ENCODE peak calls at places on chromosomes 11 and 22, in eight cellular contexts. One of them, this sample, is unnamed.

GRCh38 chr11:16361108-16361869 is 4.9 kb upstream of the SOX6 start:
- DNase-seq in SK-N-DZ: no peak
- DNase-seq in NCI-H1694: no peak
- DNase-seq in AG09319: no peak
- DNase-seq in activated T-cell treated with anti-CD3 and anti-CD28 coated beads, Interleukin-2, amount 50 U/mL, for 48 hours: no peak
- DNase-seq in nucleus accumbens: no peak
- DNase-seq in HS-5: no peak
- DNase-seq in activated T-helper 1 cell treated with anti-CD3 and anti-CD28 coated beads, Interleukin-2, amount 50 U/mL, for 16 hours: no peak
- DNase-seq in this sample: no peak

GRCh38 chr22:24331468-24332440 is 61.1 kb downstream of the SPECC1L start:
- DNase-seq in activated T-cell treated with anti-CD3 and anti-CD28 coated beads, Interleukin-2, amount 50 U/mL, for 48 hours: no peak
- DNase-seq in HS-5: no peak
- DNase-seq in activated T-helper 1 cell treated with anti-CD3 and anti-CD28 coated beads, Interleukin-2, amount 50 U/mL, for 16 hours: no peak
- DNase-seq in nucleus accumbens: no peak
- DNase-seq in SK-N-DZ: no peak
- DNase-seq in AG09319: no peak
- DNase-seq in NCI-H1694: no peak
- DNase-seq in this sample: no peak

GRCh38 chr11:123493393-123494063 is 63.5 kb downstream of the GRAMD1B start:
- DNase-seq in HS-5: no peak
- DNase-seq in activated T-helper 1 cell treated with anti-CD3 and anti-CD28 coated beads, Interleukin-2, amount 50 U/mL, for 16 hours: no peak
- DNase-seq in activated T-cell treated with anti-CD3 and anti-CD28 coated beads, Interleukin-2, amount 50 U/mL, for 48 hours: no peak
- DNase-seq in nucleus accumbens: no peak
- DNase-seq in NCI-H1694: no peak
- DNase-seq in SK-N-DZ: no peak
- DNase-seq in AG09319: no peak
- DNase-seq in this sample: no peak

GRCh38 chr11:62902932-62903331 is 18.2 kb downstream of the CHRM1 start:
- DNase-seq in SK-N-DZ: no peak
- DNase-seq in HS-5: no peak
- DNase-seq in activated T-cell treated with anti-CD3 and anti-CD28 coated beads, Interleukin-2, amount 50 U/mL, for 48 hours: no peak
- DNase-seq in nucleus accumbens: no peak
- DNase-seq in NCI-H1694: no peak
- DNase-seq in AG09319: no peak
- DNase-seq in activated T-helper 1 cell treated with anti-CD3 and anti-CD28 coated beads, Interleukin-2, amount 50 U/mL, for 16 hours: no peak
- DNase-seq in this sample: no peak

GRCh38 chr11:44950036-44950624 is 553 bp downstream of the TP53I11 start:
- DNase-seq in HS-5: no peak
- DNase-seq in NCI-H1694: no peak
- DNase-seq in SK-N-DZ: no peak
- DNase-seq in activated T-helper 1 cell treated with anti-CD3 and anti-CD28 coated beads, Interleukin-2, amount 50 U/mL, for 16 hours: no peak
- DNase-seq in activated T-cell treated with anti-CD3 and anti-CD28 coated beads, Interleukin-2, amount 50 U/mL, for 48 hours: peak
- DNase-seq in AG09319: no peak
- DNase-seq in nucleus accumbens: no peak
- DNase-seq in this sample: peak

GRCh38 chr22:45534339-45535192 is 31.9 kb downstream of the FBLN1 start:
- DNase-seq in activated T-helper 1 cell treated with anti-CD3 and anti-CD28 coated beads, Interleukin-2, amount 50 U/mL, for 16 hours: no peak
- DNase-seq in HS-5: no peak
- DNase-seq in SK-N-DZ: no peak
- DNase-seq in nucleus accumbens: no peak
- DNase-seq in AG09319: no peak
- DNase-seq in NCI-H1694: peak
- DNase-seq in activated T-cell treated with anti-CD3 and anti-CD28 coated beads, Interleukin-2, amount 50 U/mL, for 48 hours: no peak
- DNase-seq in this sample: no peak

GRCh38 chr11:134864233-134864967 is 452.4 kb upstream of the B3GAT1 start:
- DNase-seq in AG09319: no peak
- DNase-seq in nucleus accumbens: no peak
- DNase-seq in SK-N-DZ: no peak
- DNase-seq in HS-5: no peak
- DNase-seq in NCI-H1694: no peak
- DNase-seq in activated T-cell treated with anti-CD3 and anti-CD28 coated beads, Interleukin-2, amount 50 U/mL, for 48 hours: no peak
- DNase-seq in activated T-helper 1 cell treated with anti-CD3 and anti-CD28 coated beads, Interleukin-2, amount 50 U/mL, for 16 hours: no peak
- DNase-seq in this sample: no peak

GRCh38 chr11:393219-394033 is 583 bp upstream of the PKP3 start:
- DNase-seq in nucleus accumbens: no peak
- DNase-seq in NCI-H1694: no peak
- DNase-seq in SK-N-DZ: no peak
- DNase-seq in HS-5: peak
- DNase-seq in activated T-cell treated with anti-CD3 and anti-CD28 coated beads, Interleukin-2, amount 50 U/mL, for 48 hours: no peak
- DNase-seq in AG09319: peak
- DNase-seq in activated T-helper 1 cell treated with anti-CD3 and anti-CD28 coated beads, Interleukin-2, amount 50 U/mL, for 16 hours: no peak
- DNase-seq in this sample: no peak

GRCh38 chr11:109972181-109972715 is 120.9 kb upstream of the ZC3H12C start:
- DNase-seq in HS-5: no peak
- DNase-seq in activated T-cell treated with anti-CD3 and anti-CD28 coated beads, Interleukin-2, amount 50 U/mL, for 48 hours: no peak
- DNase-seq in nucleus accumbens: no peak
- DNase-seq in activated T-helper 1 cell treated with anti-CD3 and anti-CD28 coated beads, Interleukin-2, amount 50 U/mL, for 16 hours: no peak
- DNase-seq in NCI-H1694: no peak
- DNase-seq in SK-N-DZ: no peak
- DNase-seq in AG09319: no peak
- DNase-seq in this sample: no peak

GRCh38 chr11:45332486-45332934 is 46.4 kb upstream of the SYT13 start:
- DNase-seq in activated T-cell treated with anti-CD3 and anti-CD28 coated beads, Interleukin-2, amount 50 U/mL, for 48 hours: peak
- DNase-seq in activated T-helper 1 cell treated with anti-CD3 and anti-CD28 coated beads, Interleukin-2, amount 50 U/mL, for 16 hours: no peak
- DNase-seq in HS-5: no peak
- DNase-seq in SK-N-DZ: peak
- DNase-seq in AG09319: no peak
- DNase-seq in NCI-H1694: peak
- DNase-seq in nucleus accumbens: no peak
- DNase-seq in this sample: peak

GRCh38 chr11:19244621-19245020 is 3.9 kb upstream of the E2F8 start:
- DNase-seq in activated T-cell treated with anti-CD3 and anti-CD28 coated beads, Interleukin-2, amount 50 U/mL, for 48 hours: no peak
- DNase-seq in NCI-H1694: no peak
- DNase-seq in SK-N-DZ: no peak
- DNase-seq in nucleus accumbens: no peak
- DNase-seq in HS-5: no peak
- DNase-seq in activated T-helper 1 cell treated with anti-CD3 and anti-CD28 coated beads, Interleukin-2, amount 50 U/mL, for 16 hours: no peak
- DNase-seq in AG09319: no peak
- DNase-seq in this sample: no peak

GRCh38 chr11:32088117-32088941 is 2.5 kb upstream of the RCN1 start:
- DNase-seq in nucleus accumbens: no peak
- DNase-seq in activated T-helper 1 cell treated with anti-CD3 and anti-CD28 coated beads, Interleukin-2, amount 50 U/mL, for 16 hours: no peak
- DNase-seq in SK-N-DZ: no peak
- DNase-seq in activated T-cell treated with anti-CD3 and anti-CD28 coated beads, Interleukin-2, amount 50 U/mL, for 48 hours: no peak
- DNase-seq in NCI-H1694: no peak
- DNase-seq in HS-5: peak
- DNase-seq in AG09319: peak
- DNase-seq in this sample: no peak

GRCh38 chr11:79076526-79077115 is 364.2 kb downstream of the TENM4 start:
- DNase-seq in SK-N-DZ: peak
- DNase-seq in activated T-helper 1 cell treated with anti-CD3 and anti-CD28 coated beads, Interleukin-2, amount 50 U/mL, for 16 hours: no peak
- DNase-seq in HS-5: peak
- DNase-seq in AG09319: no peak
- DNase-seq in NCI-H1694: no peak
- DNase-seq in activated T-cell treated with anti-CD3 and anti-CD28 coated beads, Interleukin-2, amount 50 U/mL, for 48 hours: peak
- DNase-seq in nucleus accumbens: no peak
- DNase-seq in this sample: peak

GRCh38 chr22:49208768-49209252 is 618.9 kb downstream of the BRD1 start:
- DNase-seq in activated T-helper 1 cell treated with anti-CD3 and anti-CD28 coated beads, Interleukin-2, amount 50 U/mL, for 16 hours: no peak
- DNase-seq in AG09319: no peak
- DNase-seq in HS-5: no peak
- DNase-seq in nucleus accumbens: no peak
- DNase-seq in NCI-H1694: no peak
- DNase-seq in SK-N-DZ: no peak
- DNase-seq in activated T-cell treated with anti-CD3 and anti-CD28 coated beads, Interleukin-2, amount 50 U/mL, for 48 hours: no peak
- DNase-seq in this sample: no peak

GRCh38 chr11:26820739-26821138 is 98.9 kb upstream of the SLC5A12 start:
- DNase-seq in HS-5: peak
- DNase-seq in SK-N-DZ: no peak
- DNase-seq in AG09319: peak
- DNase-seq in nucleus accumbens: no peak
- DNase-seq in NCI-H1694: no peak
- DNase-seq in activated T-cell treated with anti-CD3 and anti-CD28 coated beads, Interleukin-2, amount 50 U/mL, for 48 hours: no peak
- DNase-seq in activated T-helper 1 cell treated with anti-CD3 and anti-CD28 coated beads, Interleukin-2, amount 50 U/mL, for 16 hours: no peak
- DNase-seq in this sample: no peak

GRCh38 chr11:17382046-17382728 is 6.3 kb downstream of the KCNJ11 start:
- DNase-seq in HS-5: no peak
- DNase-seq in AG09319: no peak
- DNase-seq in activated T-cell treated with anti-CD3 and anti-CD28 coated beads, Interleukin-2, amount 50 U/mL, for 48 hours: no peak
- DNase-seq in nucleus accumbens: no peak
- DNase-seq in activated T-helper 1 cell treated with anti-CD3 and anti-CD28 coated beads, Interleukin-2, amount 50 U/mL, for 16 hours: no peak
- DNase-seq in SK-N-DZ: no peak
- DNase-seq in NCI-H1694: no peak
- DNase-seq in this sample: no peak

GRCh38 chr11:125398994-125399638 is 96.9 kb downstream of the FEZ1 start:
- DNase-seq in SK-N-DZ: no peak
- DNase-seq in HS-5: no peak
- DNase-seq in nucleus accumbens: no peak
- DNase-seq in activated T-helper 1 cell treated with anti-CD3 and anti-CD28 coated beads, Interleukin-2, amount 50 U/mL, for 16 hours: no peak
- DNase-seq in NCI-H1694: no peak
- DNase-seq in activated T-cell treated with anti-CD3 and anti-CD28 coated beads, Interleukin-2, amount 50 U/mL, for 48 hours: no peak
- DNase-seq in AG09319: no peak
- DNase-seq in this sample: no peak